ENCODE peak calls at places on chromosomes 6 and 20, in six cellular contexts. Q is neural crest cell; S is CD8-positive, alpha-beta T cell; I is testis; K is uterus; T is body of pancreas. Z is an unnamed sample.

GRCh38 chr6:7617954-7618764 is 28.2 kb downstream of the SNRNP48 start:
- DNase-seq in Q (no peak), S (no peak), I (peak), K (no peak), T (peak), Z (no peak)

GRCh38 chr6:26272171-26272631 is 92.8 kb upstream of the BTN3A2 start:
- DNase-seq in Q (no peak), S (peak), I (peak), K (peak), T (no peak), Z (no peak)

GRCh38 chr6:25882066-25882496 is 8.0 kb upstream of the SLC17A3 start:
- DNase-seq in Q (no peak), S (peak), I (peak), K (peak), T (peak), Z (peak)

GRCh38 chr20:8424010-8424409 is 291.9 kb downstream of the PLCB1 start:
- DNase-seq in Q (no peak), S (no peak), I (peak), K (no peak), T (no peak), Z (no peak)

GRCh38 chr20:43420192-43420591 is 37.5 kb upstream of the SRSF6 start:
- DNase-seq in Q (no peak), S (no peak), I (no peak), K (no peak), T (no peak), Z (no peak)

GRCh38 chr6:27873101-27874030 is 38.8 kb downstream of the OR2B2 start:
- DNase-seq in Q (no peak), S (peak), I (peak), K (peak), T (peak), Z (peak)

GRCh38 chr6:46215213-46215612 is 44.4 kb upstream of the ENPP5 start:
- DNase-seq in Q (no peak), S (no peak), I (no peak), K (no peak), T (no peak), Z (no peak)

GRCh38 chr6:2166717-2167116 is 78.7 kb downstream of the GMDS start:
- DNase-seq in Q (no peak), S (no peak), I (no peak), K (no peak), T (peak), Z (no peak)

GRCh38 chr20:53660078-53660909 is 66.7 kb upstream of the ZNF217 start:
- DNase-seq in Q (no peak), S (peak), I (peak), K (peak), T (no peak), Z (no peak)

GRCh38 chr20:51525241-51526104 is 17.0 kb downstream of the NFATC2 start:
- DNase-seq in Q (no peak), S (no peak), I (no peak), K (no peak), T (no peak), Z (no peak)

DNA sequence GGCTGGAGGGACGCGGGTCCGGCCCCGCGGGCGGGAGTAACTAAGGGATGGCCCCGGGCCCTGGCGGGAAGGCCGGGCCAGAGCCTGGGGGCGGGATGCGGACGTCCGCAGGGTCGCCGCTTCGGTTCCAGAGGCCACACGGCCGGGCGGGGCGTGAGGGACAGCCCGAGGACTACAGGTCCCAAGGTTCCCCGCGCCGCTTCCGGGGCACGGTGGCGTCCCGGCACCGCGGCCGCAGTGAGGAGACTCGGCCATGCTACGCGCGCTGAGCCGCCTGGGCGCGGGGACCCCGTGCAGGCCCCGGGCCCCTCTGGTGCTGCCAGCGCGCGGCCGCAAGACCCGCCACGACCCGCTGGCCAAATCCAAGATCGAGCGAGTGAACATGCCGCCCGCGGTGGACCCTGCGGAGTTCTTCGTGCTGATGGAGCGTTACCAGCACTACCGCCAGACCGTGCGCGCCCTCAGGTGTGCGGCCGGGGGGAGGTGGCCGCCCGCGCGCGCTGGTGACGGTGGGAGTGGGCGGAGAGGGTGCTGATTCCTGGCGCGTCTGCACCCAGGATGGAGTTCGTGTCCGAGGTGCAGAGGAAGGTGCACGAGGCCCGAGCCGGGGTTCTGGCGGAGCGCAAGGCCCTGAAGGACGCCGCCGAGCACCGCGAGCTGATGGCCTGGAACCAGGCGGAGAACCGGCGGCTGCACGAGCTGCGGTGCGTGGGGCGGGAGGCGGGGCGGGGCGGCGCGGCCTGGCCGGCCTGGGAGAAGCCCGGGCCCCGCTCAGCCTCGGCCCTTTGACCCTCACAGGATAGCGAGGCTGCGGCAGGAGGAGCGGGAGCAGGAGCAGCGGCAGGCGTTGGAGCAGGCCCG is at the start of gene MRPS26:
- DNase-seq in Q (peak), S (peak), I (peak), K (peak), T (peak), Z (peak)
- TF ChIP-seq CTCF in Q (no peak), S (no peak), I (no peak), K (no peak), T (no peak), Z (no peak)

GRCh38 chr6:34194770-34195169 is 41.9 kb upstream of the HMGA1 start:
- DNase-seq in Q (no peak), S (no peak), I (no peak), K (no peak), T (no peak), Z (no peak)

GRCh38 chr6:34196116-34196832 is 40.4 kb upstream of the HMGA1 start:
- DNase-seq in Q (peak), S (peak), I (peak), K (peak), T (peak), Z (peak)

GRCh38 chr6:34189806-34190503 is 44.1 kb upstream of the GRM4 start:
- DNase-seq in Q (no peak), S (peak), I (no peak), K (no peak), T (no peak), Z (no peak)

GRCh38 chr6:34195726-34196115 is 41.0 kb upstream of the HMGA1 start:
- DNase-seq in Q (no peak), S (no peak), I (no peak), K (peak), T (no peak), Z (no peak)

DNA sequence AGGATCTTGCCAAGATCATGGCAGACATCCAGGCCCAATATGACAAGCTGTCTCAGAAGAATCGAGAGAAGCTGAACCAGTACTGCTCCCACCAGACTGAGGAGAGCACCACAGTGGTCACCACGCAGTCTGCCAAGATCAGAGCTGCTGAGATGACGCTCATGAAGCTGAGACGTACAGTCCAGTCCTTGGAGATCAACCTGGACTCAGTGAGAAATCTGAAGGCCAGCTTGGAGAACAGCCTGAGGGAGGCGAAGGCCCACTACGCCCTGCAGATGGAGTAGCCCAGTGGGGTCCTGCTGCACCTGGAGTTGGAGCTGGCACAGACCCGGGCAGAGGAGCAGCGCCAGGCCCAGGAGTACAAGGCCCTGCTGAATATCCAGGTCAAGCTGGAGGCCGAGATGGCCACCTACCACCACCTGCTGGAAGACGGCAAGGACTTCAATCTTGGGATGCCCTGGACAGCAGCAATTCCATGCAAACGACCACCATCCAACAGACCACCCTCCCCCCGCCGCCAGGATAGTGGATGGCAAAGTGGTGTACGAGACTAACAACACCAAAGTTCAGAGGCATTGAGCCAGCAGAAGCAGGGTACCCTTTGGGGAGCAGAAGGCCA is 44.7 kb upstream of the GRM4 start:
- DNase-seq in Q (no peak), S (no peak), I (no peak), K (no peak), T (no peak), Z (no peak)
- TF ChIP-seq CTCF in Q (no peak), S (no peak), I (no peak), K (no peak), T (no peak), Z (no peak)

GRCh38 chr20:44603327-44603726 is 20.9 kb downstream of the PKIG start:
- DNase-seq in Q (no peak), S (no peak), I (no peak), K (no peak), T (no peak), Z (no peak)
- TF ChIP-seq CTCF in Q (no peak), S (no peak), I (no peak), K (no peak), T (no peak), Z (no peak)

GRCh38 chr20:12057778-12058177 is 140.1 kb downstream of the BTBD3 start:
- DNase-seq in Q (no peak), S (no peak), I (no peak), K (no peak), T (no peak), Z (no peak)
- TF ChIP-seq CTCF in Q (no peak), S (no peak), I (no peak), K (no peak), T (no peak), Z (no peak)

Z was measured in glutamatergic neuron.